ENCODE peak calls at places on chromosomes 4 and X, in four cellular contexts. K is cardiac muscle cell, E is psoas muscle, P is thoracic aorta. F is an unnamed sample. For H3K27me3 and H3K4me1, the result is how much of the 10 kb centered on the place peaks cover.

GRCh38 chr4:113455081-113455480 is 306.5 kb downstream of the CAMK2D start:
- DNase-seq in K (no peak), E (no peak), P (no peak), F (peak)

GRCh38 chr4:83503974-83504373 is 19.1 kb upstream of the ABRAXAS1 start:
- DNase-seq in K (no peak), E (no peak), P (no peak), F (no peak)

GRCh38 chrX:151722241-151722846 is 6.5 kb downstream of the FATE1 start:
- DNase-seq in K (peak), E (no peak), P (no peak), F (no peak)

GRCh38 chr4:67680568-67681222 is 20.3 kb downstream of the UBA6 start:
- DNase-seq in K (peak), E (no peak), P (no peak), F (no peak)

GRCh38 chr4:70895405-70895804 is 6.8 kb upstream of the MOB1B start:
- DNase-seq in K (peak), E (no peak), P (no peak), F (peak)

GRCh38 chr4:76011700-76012387 is 4.5 kb upstream of the CXCL9 start:
- DNase-seq in K (peak), E (no peak), P (no peak), F (peak)

GRCh38 chr4:54852061-54852460 is 194.3 kb downstream of the KIT start:
- DNase-seq in K (no peak), E (no peak), P (no peak), F (no peak)

GRCh38 chrX:110001702-110002299 is 1.1 kb upstream of the TMEM164 start:
- DNase-seq in K (no peak), E (no peak), P (no peak), F (peak)

GRCh38 chrX:75547783-75548182 is 24.9 kb upstream of the ZDHHC15 start:
- DNase-seq in K (no peak), E (peak), P (peak), F (peak)

GRCh38 chr4:72496119-72496518 is 72.9 kb downstream of the ADAMTS3 start:
- DNase-seq in K (peak), E (no peak), P (no peak), F (no peak)

GRCh38 chr4:75672461-75673026 is 667 bp downstream of the G3BP2 start:
- DNase-seq in K (peak), E (peak), P (peak), F (peak)

GRCh38 chr4:108846568-108846967 is 83.7 kb upstream of the ETNPPL start:
- DNase-seq in K (no peak), E (no peak), P (no peak), F (no peak)

GRCh38 chr4:152556283-152556682 is 20.4 kb upstream of the FBXW7 start:
- DNase-seq in K (no peak), E (no peak), P (no peak), F (no peak)

GRCh38 chr4:153488006-153488718 is 22.0 kb downstream of the TMEM131L start:
- DNase-seq in K (peak), E (no peak), P (no peak), F (peak)

GRCh38 chrX:136205882-136206281 is 45.3 kb downstream of the MAP7D3 start:
- DNase-seq in K (no peak), E (no peak), P (no peak), F (no peak)
- H3K4me3 ChIP-seq in K (no peak), E (peak), P (peak), F (no peak)

DNA sequence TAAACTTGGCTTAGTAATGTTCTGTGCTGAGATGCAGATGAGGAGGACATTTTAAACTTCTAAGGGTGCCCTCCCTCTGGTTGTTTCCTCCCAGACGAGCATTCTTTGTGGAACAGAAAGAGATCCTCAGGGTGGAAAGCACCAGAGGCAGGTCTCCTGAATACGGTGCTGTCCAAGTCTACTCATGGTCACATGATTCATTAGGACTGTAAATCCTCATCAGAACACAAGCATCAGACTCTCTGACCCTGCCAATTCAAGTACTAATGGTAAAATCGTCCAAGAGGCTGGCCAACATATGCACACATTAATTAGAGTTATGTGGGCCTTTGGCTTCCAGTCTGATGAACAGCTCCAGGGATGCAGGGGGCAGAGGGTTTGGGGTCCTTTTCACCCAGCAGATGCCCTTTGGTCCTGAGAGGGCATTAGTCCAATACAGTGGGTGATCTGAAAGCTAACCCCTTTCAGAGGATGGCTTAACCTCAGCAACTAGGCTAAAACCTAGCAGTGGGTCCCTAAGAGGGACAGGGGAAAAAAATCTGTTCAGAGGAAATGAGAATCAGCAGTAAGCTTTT is 18.2 kb downstream of the HAND2 start:
- DNase-seq in K (no peak), E (no peak), P (no peak), F (no peak)
- H3K27me3 ChIP-seq in K (under half), E (under half), P (under half), F (under half)

DNA sequence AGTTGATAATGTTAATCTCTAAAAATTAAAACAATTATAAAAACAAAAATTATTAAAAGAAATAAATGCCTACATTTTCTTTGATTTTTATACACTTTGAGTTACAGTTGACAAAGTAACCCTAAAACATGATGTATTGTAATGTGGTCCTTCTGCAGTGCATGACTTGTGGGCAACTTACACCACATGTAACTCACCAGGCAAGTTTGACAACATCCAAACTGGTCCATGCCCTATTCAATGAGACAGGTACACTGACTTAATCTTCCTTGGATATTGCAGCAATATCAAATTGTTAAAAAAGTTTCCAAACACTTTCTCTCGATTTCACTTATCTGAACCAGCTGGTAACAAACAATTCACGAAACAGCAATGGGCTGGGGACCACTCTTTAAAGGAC is 81.5 kb downstream of the FTHL17 start:
- DNase-seq in K (no peak), E (no peak), P (no peak), F (no peak)
- H3K4me1 ChIP-seq in K (under half), E (under half), P (under half), F (under half)

DNA sequence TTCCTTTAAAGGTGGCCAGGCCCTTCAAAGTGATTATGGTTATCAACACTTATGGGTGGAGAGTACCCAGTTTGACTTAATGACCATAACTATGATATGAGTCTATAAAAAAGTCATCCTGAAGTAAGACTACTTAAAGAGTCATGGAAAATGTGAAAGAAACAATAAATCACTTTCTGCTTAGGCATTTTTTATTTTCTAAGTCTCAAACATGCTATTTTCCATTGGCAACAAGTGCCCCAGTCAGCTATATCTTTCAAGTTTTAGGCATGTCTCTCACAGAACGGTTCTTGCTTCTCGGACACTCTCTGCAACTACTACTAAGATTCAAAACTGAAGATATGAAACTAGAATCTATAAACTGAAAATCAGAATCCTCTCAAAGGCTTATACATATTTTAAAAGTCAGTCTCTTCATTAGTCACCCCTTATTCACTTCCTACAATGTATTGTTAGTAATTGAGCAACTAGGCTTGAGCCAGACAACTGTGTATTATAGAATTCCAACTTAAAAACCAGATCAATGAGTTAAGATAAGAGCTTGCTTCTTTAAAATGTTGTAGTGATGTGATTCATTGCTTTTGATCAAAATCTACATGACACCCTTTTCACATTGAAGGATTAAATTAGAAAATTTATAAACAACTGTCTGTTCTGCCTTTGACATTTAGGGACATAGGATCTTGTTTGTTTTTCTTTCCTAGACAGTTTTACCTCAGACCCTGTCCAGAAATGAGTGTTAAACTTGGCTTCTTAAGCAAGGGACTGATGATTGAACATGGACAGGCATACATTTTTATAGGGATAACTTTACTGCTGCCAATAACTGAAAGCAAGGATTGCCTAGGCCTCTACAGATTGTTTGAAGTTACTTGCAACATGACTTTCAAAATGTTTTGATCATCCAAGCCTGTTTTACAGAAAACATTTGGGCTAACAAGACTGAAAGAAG is 2.9 kb downstream of the ANTXR2 start:
- DNase-seq in K (peak), E (no peak), P (no peak), F (no peak)
- H3K4me3 ChIP-seq in K (peak), E (peak), P (peak), F (no peak)

DNA sequence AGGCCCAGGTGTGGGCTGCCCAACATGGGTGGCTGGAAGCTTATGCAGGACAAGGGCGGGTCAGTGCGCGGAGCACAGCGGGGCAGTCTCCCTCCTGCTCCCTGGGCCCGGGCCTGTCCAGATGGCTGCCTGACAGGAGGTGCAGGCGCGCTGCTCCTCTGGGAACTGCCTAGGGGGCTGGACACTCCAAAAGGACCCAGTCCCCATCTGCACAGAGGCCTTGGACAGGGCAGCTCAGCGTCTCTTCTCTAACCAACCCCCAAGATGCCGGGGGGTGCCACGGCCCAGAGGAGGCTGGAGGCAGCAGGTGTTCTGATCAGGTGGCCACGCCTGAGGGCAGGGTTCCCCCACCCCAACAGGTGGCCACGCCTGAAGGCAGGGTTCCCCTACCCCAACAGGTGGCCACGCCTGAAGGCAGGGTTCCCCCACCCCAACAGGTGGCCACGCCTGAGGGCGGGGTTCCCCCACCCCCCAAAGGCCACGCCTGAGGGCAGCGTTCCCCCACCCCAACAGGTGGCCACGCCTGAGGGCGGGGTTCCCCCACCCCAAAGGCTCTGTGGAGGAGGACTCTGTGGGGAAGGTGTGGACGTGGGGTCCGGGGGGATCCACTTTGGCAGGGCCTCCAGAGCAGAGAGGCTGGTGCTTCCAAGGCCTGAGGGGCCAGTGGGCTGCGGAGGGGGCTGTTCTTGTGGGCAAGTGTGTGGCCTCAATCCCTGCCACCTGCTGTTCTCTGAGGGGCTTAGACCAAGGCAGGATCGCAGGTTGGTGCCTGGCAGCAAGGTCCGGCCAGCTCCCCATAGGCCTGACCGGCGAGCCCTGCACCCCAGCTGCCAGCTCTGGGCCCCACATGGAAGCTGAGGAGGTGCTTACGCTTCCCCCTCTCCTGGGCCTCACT is 36.1 kb downstream of the CPLX1 start:
- DNase-seq in K (no peak), E (no peak), P (no peak), F (peak)
- H3K27me3 ChIP-seq in K (half or more), E (under half), P (under half), F (under half)

GRCh38 chrX:2696698-2697215 is 5.7 kb downstream of the CD99 start:
- DNase-seq in K (peak), E (no peak), P (no peak), F (no peak)
- H3K4me1 ChIP-seq in K (half or more), E (half or more), P (under half), F (under half)

GRCh38 chrX:131831185-131831520 is 191.9 kb upstream of the STK26 start:
- DNase-seq in K (no peak), E (no peak), P (no peak), F (no peak)
- H3K4me3 ChIP-seq in K (peak), E (peak), P (peak), F (peak)